ENCODE peak calls at places on chromosomes 2 and 18, in five cellular contexts. P is astrocyte, K is NCI-H1092 treated with DMSO at 0.1 percent for 48 hours, X is nephron progenitor cell, Y is adipocyte. Z is an unnamed sample.

GRCh38 chr2:10764101-10764785 is 42.8 kb downstream of the ATP6V1C2 start:
- DNase-seq in X (no peak), P (no peak), Y (no peak), K (no peak), Z (no peak)

GRCh38 chr2:240230424-240230945 is 90.0 kb upstream of the OTOS start:
- DNase-seq in X (no peak), K (no peak), P (no peak), Y (no peak), Z (no peak)

GRCh38 chr2:239151201-239152131 is 249.4 kb downstream of the HDAC4 start:
- DNase-seq in Y (no peak), X (peak), K (no peak), P (no peak), Z (no peak)

GRCh38 chr2:114118088-114118487 is 228.2 kb downstream of the ACTR3 start:
- DNase-seq in P (no peak), X (no peak), K (peak), Y (no peak), Z (no peak)

GRCh38 chr18:39450958-39451357 is 1885.4 kb upstream of the CELF4 start:
- DNase-seq in X (no peak), K (no peak), Y (no peak), P (no peak), Z (no peak)

GRCh38 chr2:180520816-180521595 is 459.4 kb upstream of the UBE2E3 start:
- DNase-seq in P (peak), Y (peak), X (no peak), K (no peak), Z (no peak)

GRCh38 chr2:73999881-74000597 is 15.3 kb downstream of the TET3 start:
- DNase-seq in K (no peak), P (no peak), X (peak), Y (peak), Z (no peak)

GRCh38 chr2:192593561-192593960 is 398.8 kb upstream of the TMEFF2 start:
- DNase-seq in P (no peak), K (no peak), X (no peak), Y (no peak), Z (no peak)

GRCh38 chr2:237774811-237775553 is 23.6 kb upstream of the RBM44 start:
- DNase-seq in X (peak), K (peak), Y (peak), P (peak), Z (peak)

GRCh38 chr2:903223-903900 is 47.3 kb upstream of the SNTG2 start:
- DNase-seq in K (peak), P (no peak), X (no peak), Y (no peak), Z (no peak)

GRCh38 chr18:9762561-9762960 is 54.5 kb downstream of the RAB31 start:
- DNase-seq in Y (no peak), P (no peak), X (no peak), K (no peak), Z (no peak)

GRCh38 chr2:237291138-237291792 is 122.7 kb downstream of the COL6A3 start:
- DNase-seq in P (peak), X (peak), K (peak), Y (peak), Z (peak)

GRCh38 chr18:31211047-31211446 is 48.4 kb upstream of the DSC1 start:
- DNase-seq in X (no peak), K (no peak), Y (no peak), P (no peak), Z (no peak)

GRCh38 chr18:27184115-27185024 is 738 bp downstream of the CHST9 start:
- DNase-seq in Y (no peak), P (no peak), K (no peak), X (peak), Z (no peak)

GRCh38 chr2:46925444-46926351 is 10.1 kb upstream of the MCFD2 start:
- DNase-seq in X (no peak), P (no peak), Y (no peak), K (no peak), Z (no peak)

GRCh38 chr2:144379891-144380311 is 140.0 kb downstream of the ZEB2 start:
- DNase-seq in P (no peak), Y (no peak), K (no peak), X (peak), Z (no peak)

GRCh38 chr18:36194719-36195315 is 7.5 kb downstream of the MOCOS start:
- DNase-seq in Y (no peak), K (no peak), X (no peak), P (no peak), Z (no peak)

GRCh38 chr2:237242091-237242536 is 156.4 kb downstream of the COPS8 start:
- DNase-seq in Y (no peak), P (no peak), X (no peak), K (no peak), Z (no peak)

GRCh38 chr2:65456074-65456473 is 23.7 kb upstream of the SPRED2 start:
- DNase-seq in X (no peak), Y (peak), P (peak), K (no peak), Z (no peak)

GRCh38 chr2:207504513-207505171 is 25.1 kb upstream of the CREB1 start:
- DNase-seq in K (no peak), P (peak), X (peak), Y (peak), Z (no peak)

GRCh38 chr18:49685231-49685942 is 123.5 kb downstream of the LIPG start:
- DNase-seq in P (peak), X (no peak), Y (no peak), K (no peak), Z (no peak)

GRCh38 chr2:238025741-238026360 is 35.0 kb upstream of the SCLY start:
- DNase-seq in X (no peak), P (no peak), Y (no peak), K (no peak), Z (no peak)

GRCh38 chr2:173298536-173299097 is 56.1 kb upstream of the CDCA7 start:
- DNase-seq in P (no peak), Y (no peak), X (no peak), K (no peak), Z (no peak)

GRCh38 chr2:86566828-86567205 is 3.6 kb upstream of the CHMP3 start:
- DNase-seq in Y (no peak), K (no peak), X (no peak), P (no peak), Z (no peak)

GRCh38 chr2:219596954-219597551 is 604 bp upstream of the STK11IP start:
- DNase-seq in X (no peak), Y (no peak), K (peak), P (no peak), Z (no peak)

GRCh38 chr2:44955593-44956449 is 14.3 kb downstream of the SIX3 start:
- DNase-seq in K (peak), X (peak), Y (peak), P (no peak), Z (peak)

GRCh38 chr2:16383411-16383810 is 282.2 kb downstream of the CYRIA start:
- DNase-seq in P (no peak), X (no peak), K (no peak), Y (no peak), Z (no peak)

GRCh38 chr2:37590119-37590571 is 81.3 kb downstream of the CDC42EP3 start:
- DNase-seq in Y (peak), X (no peak), P (peak), K (no peak), Z (no peak)

GRCh38 chr2:554444-554843 is 122.8 kb downstream of the TMEM18 start:
- DNase-seq in Y (no peak), K (no peak), P (no peak), X (peak), Z (no peak)

GRCh38 chr18:49520661-49521145 is 33.7 kb upstream of the C18orf32 start:
- DNase-seq in X (no peak), Y (peak), P (peak), K (peak), Z (peak)

GRCh38 chr2:160208662-160209229 is 8.7 kb upstream of the ITGB6 start:
- DNase-seq in X (no peak), K (no peak), P (no peak), Y (no peak), Z (no peak)

GRCh38 chr2:189633392-189633811 is 27.9 kb upstream of the ASNSD1 start:
- DNase-seq in K (no peak), Y (peak), X (no peak), P (no peak), Z (no peak)

Z was measured in NCI-H2029.